ENCODE peak calls at places on chromosomes 12 and 14, in five cellular contexts. B is GM04504; C is iPS DF 19.7; K is stimulated activated naive CD8-positive, alpha-beta T cell treated with anti-CD3 and anti-CD28 coated beads, Interleukin-15, amount 100 ng/mL, for 72 hours; V is hypothalamus. N is an unnamed sample.

GRCh38 chr14:22908601-22909000 is 10.3 kb downstream of the RBM23 start:
- DNase-seq in B (no peak), V (no peak), K (no peak), C (no peak), N (no peak)

GRCh38 chr14:68628605-68629310 is 164.1 kb downstream of the ZFP36L1 start:
- DNase-seq in C (no peak), B (no peak), V (no peak), K (no peak), N (no peak)

GRCh38 chr14:102663031-102663430 is 70.6 kb downstream of the RCOR1 start:
- DNase-seq in C (peak), K (no peak), B (no peak), V (no peak), N (no peak)

GRCh38 chr12:93803408-93803807 is 126.2 kb downstream of the CRADD start:
- DNase-seq in C (no peak), B (peak), K (no peak), V (no peak), N (no peak)

GRCh38 chr14:75727124-75727523 is 66.1 kb downstream of the TTLL5 start:
- DNase-seq in C (no peak), V (no peak), K (no peak), B (no peak), N (no peak)

GRCh38 chr12:53781218-53781801 is 29.5 kb upstream of the CISTR start:
- DNase-seq in C (no peak), K (no peak), V (no peak), B (no peak), N (no peak)

GRCh38 chr12:39426636-39427245 is 16.2 kb downstream of the KIF21A start:
- DNase-seq in B (peak), K (no peak), V (no peak), C (no peak), N (no peak)

GRCh38 chr12:112901271-112901670 is 5.5 kb upstream of the OAS1 start:
- DNase-seq in B (no peak), K (no peak), C (no peak), V (no peak), N (no peak)

GRCh38 chr12:57005980-57006808 is at the start of gene ZBTB39:
- DNase-seq in K (peak), C (no peak), B (no peak), V (peak), N (no peak)

GRCh38 chr12:47156167-47156736 is 76.5 kb upstream of the AMIGO2 start:
- DNase-seq in B (no peak), C (no peak), K (no peak), V (no peak), N (no peak)

GRCh38 chr12:109389146-109389545 is 41.4 kb downstream of the MYO1H start:
- DNase-seq in B (no peak), V (no peak), K (no peak), C (no peak), N (no peak)

GRCh38 chr12:21992823-21993222 is 51.6 kb upstream of the ABCC9 start:
- DNase-seq in B (no peak), K (no peak), C (no peak), V (no peak), N (no peak)

GRCh38 chr12:109625131-109625559 is 51.6 kb downstream of the MVK start:
- DNase-seq in V (peak), K (no peak), B (peak), C (no peak), N (no peak)

GRCh38 chr14:104293851-104294627 is 155.7 kb downstream of the KIF26A start:
- DNase-seq in V (no peak), C (no peak), K (no peak), B (no peak), N (no peak)

GRCh38 chr14:43887523-43887922 is 619.6 kb downstream of the FSCB start:
- DNase-seq in C (no peak), V (no peak), B (no peak), K (no peak), N (no peak)

GRCh38 chr12:107109726-107110518 is 16.6 kb upstream of the CRY1 start:
- DNase-seq in B (no peak), V (no peak), C (no peak), K (no peak), N (no peak)

GRCh38 chr12:55068416-55069010 is 48.7 kb downstream of the NEUROD4 start:
- DNase-seq in K (peak), B (peak), V (no peak), C (peak), N (peak)

GRCh38 chr12:105705765-105706164 is 375.3 kb downstream of the C12orf75 start:
- DNase-seq in V (peak), K (no peak), B (peak), C (no peak), N (peak)

GRCh38 chr14:60093088-60093487 is 1.4 kb downstream of the PCNX4 start:
- DNase-seq in V (no peak), C (no peak), B (no peak), K (no peak), N (no peak)

GRCh38 chr12:109987615-109988014 is 8.6 kb downstream of the GIT2 start:
- DNase-seq in V (no peak), C (no peak), K (peak), B (peak), N (no peak)

GRCh38 chr14:93285048-93285447 is 47.8 kb downstream of the BTBD7 start:
- DNase-seq in V (no peak), K (no peak), C (no peak), B (no peak), N (no peak)

GRCh38 chr12:52741378-52742195 is 35.6 kb downstream of the KRT76 start:
- DNase-seq in C (peak), K (peak), B (peak), V (no peak), N (peak)

GRCh38 chr14:76936483-76936882 is 92.0 kb downstream of the IRF2BPL start:
- DNase-seq in C (no peak), K (no peak), B (no peak), V (no peak), N (no peak)

GRCh38 chr12:89075890-89076591 is 276.3 kb downstream of the DUSP6 start:
- DNase-seq in B (no peak), C (no peak), V (no peak), K (no peak), N (no peak)

GRCh38 chr14:97456958-97457357 is 659.8 kb downstream of the VRK1 start:
- DNase-seq in B (no peak), C (no peak), V (no peak), K (peak), N (no peak)

GRCh38 chr12:93137656-93138612 is 208.8 kb upstream of the EEA1 start:
- DNase-seq in K (no peak), C (no peak), B (peak), V (no peak), N (no peak)

GRCh38 chr14:88553886-88554457 is 835 bp downstream of the PTPN21 start:
- DNase-seq in C (no peak), B (no peak), K (no peak), V (no peak), N (no peak)

GRCh38 chr12:111596985-111597730 is 2.0 kb downstream of the ATXN2 start:
- DNase-seq in B (no peak), C (no peak), K (peak), V (peak), N (no peak)

GRCh38 chr14:54219281-54220121 is 177.3 kb upstream of the CDKN3 start:
- DNase-seq in K (no peak), C (no peak), V (no peak), B (no peak), N (no peak)

GRCh38 chr14:95141684-95142083 is 15.6 kb downstream of the DICER1 start:
- DNase-seq in V (no peak), K (no peak), B (no peak), C (no peak), N (no peak)

GRCh38 chr14:68306934-68307758 is 485.7 kb downstream of the ZFP36L1 start:
- DNase-seq in K (no peak), C (no peak), V (no peak), B (no peak), N (no peak)

GRCh38 chr12:4246116-4246515 is 27.4 kb upstream of the CCND2 start:
- DNase-seq in C (no peak), K (no peak), B (no peak), V (no peak), N (no peak)

GRCh38 chr12:66144796-66145754 is 14.5 kb upstream of the LLPH start:
- DNase-seq in B (no peak), V (no peak), C (peak), K (no peak), N (peak)

GRCh38 chr12:54033106-54033979 is 493 bp downstream of the HOXC5 start:
- DNase-seq in B (peak), K (no peak), V (no peak), C (no peak), N (no peak)

GRCh38 chr12:114679942-114680341 is 4.0 kb downstream of the TBX3 start:
- DNase-seq in C (no peak), B (no peak), K (no peak), V (no peak), N (no peak)